ENCODE peak calls at places on chromosomes 7 and 10, in five cellular contexts. One of them, this sample, is unnamed.

GRCh38 chr10:110802551-110803238 is 69.0 kb upstream of the PDCD4 start:
- DNase-seq in lung: peak
- DNase-seq in ACHN: peak
- DNase-seq in NAMALWA: peak
- DNase-seq in astrocyte of the hippocampus: peak
- DNase-seq in this sample: no peak

GRCh38 chr10:84262190-84262956 is 17.5 kb downstream of the RGR start:
- DNase-seq in lung: no peak
- DNase-seq in ACHN: no peak
- DNase-seq in NAMALWA: no peak
- DNase-seq in astrocyte of the hippocampus: no peak
- DNase-seq in this sample: no peak

GRCh38 chr7:132065193-132065972 is 509.0 kb upstream of the PODXL start:
- DNase-seq in lung: peak
- DNase-seq in ACHN: peak
- DNase-seq in NAMALWA: no peak
- DNase-seq in astrocyte of the hippocampus: peak
- DNase-seq in this sample: no peak

GRCh38 chr10:88372881-88373592 is 210.1 kb downstream of the RNLS start:
- DNase-seq in lung: no peak
- DNase-seq in ACHN: no peak
- DNase-seq in NAMALWA: no peak
- DNase-seq in astrocyte of the hippocampus: no peak
- DNase-seq in this sample: no peak

GRCh38 chr10:50216894-50217293 is 34.4 kb downstream of the ASAH2 start:
- DNase-seq in lung: no peak
- DNase-seq in ACHN: no peak
- DNase-seq in NAMALWA: no peak
- DNase-seq in astrocyte of the hippocampus: peak
- DNase-seq in this sample: no peak

GRCh38 chr7:151378011-151378410 is 31.8 kb downstream of the WDR86 start:
- DNase-seq in lung: no peak
- DNase-seq in ACHN: no peak
- DNase-seq in NAMALWA: no peak
- DNase-seq in astrocyte of the hippocampus: no peak
- DNase-seq in this sample: peak

GRCh38 chr7:100493476-100494264 is 9.9 kb downstream of the NYAP1 start:
- DNase-seq in lung: no peak
- DNase-seq in ACHN: peak
- DNase-seq in NAMALWA: peak
- DNase-seq in astrocyte of the hippocampus: peak
- DNase-seq in this sample: no peak

GRCh38 chr10:84360634-84361365 is 32.4 kb downstream of the CCSER2 start:
- DNase-seq in lung: no peak
- DNase-seq in ACHN: peak
- DNase-seq in NAMALWA: no peak
- DNase-seq in astrocyte of the hippocampus: peak
- DNase-seq in this sample: no peak

GRCh38 chr10:98589007-98589406 is 142.3 kb upstream of the HPS1 start:
- DNase-seq in lung: no peak
- DNase-seq in ACHN: no peak
- DNase-seq in NAMALWA: no peak
- DNase-seq in astrocyte of the hippocampus: no peak
- DNase-seq in this sample: no peak

GRCh38 chr7:129225206-129225930 is 538 bp downstream of the AHCYL2 start:
- DNase-seq in lung: peak
- DNase-seq in ACHN: peak
- DNase-seq in NAMALWA: peak
- DNase-seq in astrocyte of the hippocampus: peak
- DNase-seq in this sample: peak

GRCh38 chr10:31836569-31837406 is 91.8 kb downstream of the ARHGAP12 start:
- DNase-seq in lung: no peak
- DNase-seq in ACHN: peak
- DNase-seq in NAMALWA: peak
- DNase-seq in astrocyte of the hippocampus: peak
- DNase-seq in this sample: no peak

GRCh38 chr7:79489371-79489770 is 35.9 kb upstream of the MAGI2 start:
- DNase-seq in lung: no peak
- DNase-seq in ACHN: no peak
- DNase-seq in NAMALWA: no peak
- DNase-seq in astrocyte of the hippocampus: no peak
- DNase-seq in this sample: no peak

GRCh38 chr10:84074521-84074920 is 64.8 kb upstream of the GHITM start:
- DNase-seq in lung: no peak
- DNase-seq in ACHN: no peak
- DNase-seq in NAMALWA: no peak
- DNase-seq in astrocyte of the hippocampus: no peak
- DNase-seq in this sample: no peak

GRCh38 chr7:42350801-42351200 is 113.8 kb upstream of the GLI3 start:
- DNase-seq in lung: no peak
- DNase-seq in ACHN: no peak
- DNase-seq in NAMALWA: no peak
- DNase-seq in astrocyte of the hippocampus: peak
- DNase-seq in this sample: no peak

GRCh38 chr10:31383810-31384588 is 65.0 kb downstream of the ZEB1 start:
- DNase-seq in lung: no peak
- DNase-seq in ACHN: no peak
- DNase-seq in NAMALWA: peak
- DNase-seq in astrocyte of the hippocampus: no peak
- DNase-seq in this sample: no peak

This sample was measured in chondrocyte.